ENCODE peak calls at places on chromosomes 3 and 15, in nine cellular contexts. H, Y, L, F, M, V, R, X and A are unnamed samples.

GRCh38 chr15:89150762-89151305 is 62.6 kb downstream of the ABHD2 start:
- ATAC-seq in X (no peak), M (peak; percentile 93), F (no peak), R (no peak), V (peak; percentile 91), L (no peak), Y (peak; percentile 93), H (peak; percentile 74), A (no peak)

GRCh38 chr15:69478259-69478687 is 25.7 kb downstream of the RPLP1 start:
- ATAC-seq in Y (peak; percentile 59), X (no peak), F (peak; percentile 87), L (no peak), R (peak; percentile 58), M (no peak), H (peak; percentile 76), V (peak; percentile 51), A (no peak)

GRCh38 chr15:85737061-85737460 is 57.7 kb downstream of the KLHL25 start:
- ATAC-seq in V (no peak), X (no peak), Y (no peak), L (no peak), F (no peak), H (no peak), M (no peak), R (no peak), A (no peak)

GRCh38 chr3:153621988-153622387 is 460.0 kb downstream of the RAP2B start:
- ATAC-seq in R (no peak), Y (no peak), X (no peak), V (peak; percentile 23), L (no peak), H (no peak), M (no peak), F (no peak), A (no peak)

GRCh38 chr3:195395208-195395816 is 47.5 kb downstream of the ACAP2 start:
- ATAC-seq in Y (no peak), M (no peak), V (no peak), R (no peak), X (no peak), L (no peak), H (no peak), F (no peak), A (no peak)

GRCh38 chr15:100005013-100005412 is 271.8 kb upstream of the LYSMD4 start:
- ATAC-seq in F (no peak), L (no peak), Y (no peak), V (no peak), M (no peak), X (no peak), H (no peak), R (no peak), A (no peak)

GRCh38 chr3:57274845-57275244 is 17.6 kb downstream of the ASB14 start:
- ATAC-seq in L (no peak), V (no peak), H (no peak), M (no peak), R (no peak), X (no peak), Y (no peak), F (no peak), A (no peak)

GRCh38 chr15:69806287-69806915 is 291.3 kb downstream of the TLE3 start:
- ATAC-seq in Y (no peak), L (no peak), F (no peak), X (no peak), M (no peak), V (no peak), H (no peak), R (no peak), A (no peak)

GRCh38 chr3:188431040-188431439 is 277.1 kb downstream of the LPP start:
- ATAC-seq in M (no peak), F (no peak), V (no peak), X (no peak), Y (no peak), L (no peak), R (no peak), H (no peak), A (no peak)

GRCh38 chr3:40719660-40720287 is 195.0 kb downstream of the ZNF621 start:
- ATAC-seq in H (peak; percentile 54), F (peak; percentile 69), R (no peak), L (no peak), M (no peak), V (peak; percentile 52), Y (peak; percentile 81), X (no peak), A (no peak)

GRCh38 chr3:197353867-197354180 is 55.4 kb upstream of the DLG1 start:
- ATAC-seq in Y (no peak), L (no peak), V (no peak), H (no peak), X (no peak), F (no peak), R (no peak), M (no peak), A (no peak)

GRCh38 chr15:59420108-59420507 is 17.9 kb upstream of the FAM81A start:
- ATAC-seq in X (no peak), F (no peak), L (no peak), H (no peak), Y (no peak), R (no peak), M (no peak), V (no peak), A (no peak)

GRCh38 chr3:36868614-36869436 is 76.0 kb downstream of the TRANK1 start:
- ATAC-seq in L (no peak), V (peak; percentile 92), F (peak; percentile 97), Y (peak; percentile 86), M (peak; percentile 80), R (peak; percentile 79), H (peak; percentile 90), X (peak; percentile 75), A (peak; percentile 70)

GRCh38 chr3:126487151-126487771 is 11.6 kb upstream of the ZXDC start:
- ATAC-seq in Y (peak; percentile 52), L (peak; percentile 67), H (peak; percentile 78), R (peak; percentile 79), M (peak; percentile 7), V (peak; percentile 45), X (peak; percentile 79), F (peak; percentile 63), A (peak; percentile 66)

GRCh38 chr3:24502690-24503089 is 8.0 kb upstream of the THRB start:
- ATAC-seq in H (no peak), F (peak; percentile 30), R (no peak), V (no peak), Y (no peak), M (no peak), L (no peak), X (peak; percentile 61), A (no peak)

GRCh38 chr15:51952805-51953204 is 18.8 kb downstream of the LEO1 start:
- ATAC-seq in V (no peak), X (no peak), L (no peak), F (no peak), H (no peak), M (no peak), R (no peak), Y (no peak), A (no peak)

GRCh38 chr15:51947124-51947523 is 24.5 kb downstream of the LEO1 start:
- ATAC-seq in M (no peak), L (no peak), X (peak; percentile 11), R (no peak), V (no peak), H (no peak), F (no peak), Y (no peak), A (no peak)
- H3K4me3 ChIP-seq in M (no peak overlapping the region), L (no peak overlapping the region), X (no peak overlapping the region), R (no peak overlapping the region), V (no peak overlapping the region), H (no peak overlapping the region), F (no peak overlapping the region), Y (no peak overlapping the region), A (no peak overlapping the region)

GRCh38 chr3:184177767-184178306 is 3.2 kb downstream of the AP2M1 start:
- ATAC-seq in H (no peak), X (no peak), L (no peak), Y (no peak), F (no peak), V (no peak), M (no peak), R (no peak), A (no peak)
- H3K36me3 ChIP-seq in H (peaks cover 45% of the 10 kb centered on the region), X (peaks cover 70% of the 10 kb centered on the region), L (peaks cover 63% of the 10 kb centered on the region), Y (peaks cover 37% of the 10 kb centered on the region), F (peaks cover 70% of the 10 kb centered on the region), V (peaks cover 11% of the 10 kb centered on the region), M (peaks cover 56% of the 10 kb centered on the region), R (peaks cover 11% of the 10 kb centered on the region), A (peaks cover 60% of the 10 kb centered on the region)

DNA sequence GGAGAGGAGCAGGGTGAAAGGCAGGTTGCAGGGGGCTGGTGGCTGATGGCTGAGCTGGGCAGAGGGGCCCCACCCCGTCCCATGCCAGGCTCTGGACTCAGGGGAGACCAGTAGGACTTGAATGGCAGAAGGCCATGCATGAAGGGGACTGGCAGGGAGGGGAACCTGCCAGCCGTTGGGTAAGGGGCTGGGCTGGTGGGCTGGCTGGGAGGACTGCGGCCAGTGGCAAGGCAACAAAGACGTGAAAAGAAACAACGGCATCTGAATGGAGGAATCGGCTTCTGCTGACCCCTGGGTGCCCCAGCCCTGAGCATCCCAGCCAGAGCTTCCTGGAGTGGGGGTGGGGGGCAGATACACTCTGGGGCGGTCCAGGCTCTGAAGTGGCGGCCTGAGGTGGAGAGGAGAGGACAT is 11.6 kb downstream of the GLYCTK start:
- ATAC-seq in L (no peak), H (peak; percentile 25), M (no peak), X (no peak), F (peak; percentile 3), R (no peak), Y (no peak), V (no peak), A (no peak)
- H3K4me1 ChIP-seq in L (peaks cover 14% of the 10 kb centered on the region), H (peaks cover 45% of the 10 kb centered on the region), M (peaks cover 9% of the 10 kb centered on the region), X (no peaks in the 10 kb centered on the region), F (peaks cover 59% of the 10 kb centered on the region), R (peaks cover 14% of the 10 kb centered on the region), Y (peaks cover 5% of the 10 kb centered on the region), V (peaks cover 15% of the 10 kb centered on the region), A (no peaks in the 10 kb centered on the region)

GRCh38 chr3:32419766-32420137 is 28.1 kb downstream of the CMTM7 start:
- ATAC-seq in L (no peak), M (no peak), R (no peak), Y (no peak), X (no peak), V (no peak), H (no peak), F (no peak), A (no peak)
- H3K4me3 ChIP-seq in L (no peak overlapping the region), M (no peak overlapping the region), R (no peak overlapping the region), Y (no peak overlapping the region), X (no peak overlapping the region), V (no peak overlapping the region), H (no peak overlapping the region), F (no peak overlapping the region), A (no peak overlapping the region)

DNA sequence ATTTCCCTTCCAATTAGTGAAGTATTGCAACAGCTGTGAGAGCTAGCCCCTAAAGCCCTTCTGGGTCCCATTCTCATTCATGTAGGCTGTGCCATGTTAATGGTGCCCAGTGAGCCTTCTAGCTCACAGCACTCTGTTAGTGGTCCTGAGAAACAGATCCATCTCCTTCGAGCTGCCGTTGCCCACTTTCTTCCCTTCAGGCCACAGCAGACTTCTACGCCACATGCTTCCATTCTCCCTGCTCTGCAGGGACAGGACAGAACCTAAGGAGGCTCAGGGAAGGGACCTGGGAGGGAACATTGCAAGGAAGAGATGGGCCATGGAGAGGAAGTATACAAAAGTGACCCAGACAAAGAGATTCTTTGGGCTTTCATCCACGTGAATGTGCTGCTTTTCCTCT is 11.7 kb upstream of the STARD5 start:
- ATAC-seq in X (no peak), V (no peak), R (no peak), F (no peak), M (no peak), L (no peak), H (no peak), Y (no peak), A (no peak)
- H3K36me3 ChIP-seq in X (no peaks in the 10 kb centered on the region), V (no peaks in the 10 kb centered on the region), R (no peaks in the 10 kb centered on the region), F (no peaks in the 10 kb centered on the region), M (no peaks in the 10 kb centered on the region), L (no peaks in the 10 kb centered on the region), H (no peaks in the 10 kb centered on the region), Y (no peaks in the 10 kb centered on the region), A (no peaks in the 10 kb centered on the region)